ENCODE peak calls at places on chromosome 19, in six cellular contexts. Z is AG08396, C is left lobe of liver, V is coronary artery, F is foreskin fibroblast, G is mesothelial cell of epicardium. I is an unnamed sample.
A peak's percentile ranks its signal among the peaks of the same experiment; 100 is the strongest.

GRCh38 chr19:2424686-2425621 is 2.4 kb downstream of the TIMM13 start:
- DNase-seq in Z (peak; percentile 76), C (peak; percentile 45), V (no peak), F (peak; percentile 84), G (peak; percentile 74), I (peak; percentile 83)

GRCh38 chr19:21569497-21569870 is 64.1 kb downstream of the ZNF429 start:
- DNase-seq in Z (no peak), C (peak; percentile 55), V (no peak), F (peak; percentile 28), G (no peak), I (no peak)

GRCh38 chr19:2039959-2040646 is 10.9 kb downstream of the MKNK2 start:
- DNase-seq in Z (no peak), C (peak; percentile 55), V (no peak), F (no peak), G (no peak), I (no peak)

GRCh38 chr19:57560049-57560491 is 407 bp upstream of the ZNF550 start:
- DNase-seq in Z (peak; percentile 88), C (peak; percentile 46), V (no peak), F (peak; percentile 94), G (no peak), I (no peak)

GRCh38 chr19:3094638-3095374 is 644 bp downstream of the GNA11 start:
- DNase-seq in Z (no peak), C (no peak), V (no peak), F (peak; percentile 55), G (peak; percentile 57), I (peak; percentile 46)

GRCh38 chr19:6482343-6482686 is 728 bp upstream of the DENND1C start:
- DNase-seq in Z (no peak), C (no peak), V (no peak), F (no peak), G (no peak), I (no peak)

GRCh38 chr19:55663846-55664536 is 9.2 kb downstream of the U2AF2 start:
- DNase-seq in Z (no peak), C (no peak), V (no peak), F (no peak), G (no peak), I (no peak)

GRCh38 chr19:29686285-29686805 is 21.1 kb downstream of the PLEKHF1 start:
- DNase-seq in Z (no peak), C (no peak), V (no peak), F (no peak), G (no peak), I (no peak)

GRCh38 chr19:15640294-15640903 is at the start of gene CYP4F3:
- DNase-seq in Z (no peak), C (peak; percentile 98), V (no peak), F (no peak), G (no peak), I (no peak)

GRCh38 chr19:49390131-49390977 is 2.3 kb downstream of the KASH5 start:
- DNase-seq in Z (no peak), C (no peak), V (no peak), F (no peak), G (no peak), I (no peak)

GRCh38 chr19:38506723-38507550 is 73.4 kb downstream of the RYR1 start:
- DNase-seq in Z (peak; percentile 88), C (peak; percentile 56), V (peak; percentile 84), F (peak; percentile 55), G (peak; percentile 53), I (peak; percentile 86)

GRCh38 chr19:1774999-1775772 is 21.9 kb downstream of the ONECUT3 start:
- DNase-seq in Z (no peak), C (no peak), V (no peak), F (peak; percentile 23), G (no peak), I (no peak)

GRCh38 chr19:46371371-46371901 is 24.5 kb downstream of the PPP5C start:
- DNase-seq in Z (no peak), C (peak; percentile 41), V (peak; percentile 65), F (peak; percentile 46), G (no peak), I (no peak)

GRCh38 chr19:49114630-49115363 is 627 bp downstream of the LIN7B start:
- DNase-seq in Z (peak; percentile 65), C (peak; percentile 66), V (no peak), F (peak; percentile 79), G (peak; percentile 75), I (peak; percentile 77)

GRCh38 chr19:21110183-21110582 is 28.2 kb downstream of the ZNF714 start:
- DNase-seq in Z (no peak), C (no peak), V (no peak), F (no peak), G (no peak), I (no peak)

GRCh38 chr19:46755077-46755852 is 9.0 kb upstream of the STRN4 start:
- DNase-seq in Z (peak; percentile 69), C (no peak), V (no peak), F (peak; percentile 68), G (no peak), I (no peak)

GRCh38 chr19:52691737-52692136 is 43.1 kb downstream of the ZNF611 start:
- DNase-seq in Z (no peak), C (no peak), V (no peak), F (no peak), G (no peak), I (no peak)

GRCh38 chr19:42332059-42332458 is 6.6 kb downstream of the MEGF8 start:
- DNase-seq in Z (no peak), C (no peak), V (no peak), F (no peak), G (no peak), I (no peak)